ENCODE peak calls at places on chromosomes 6 and 20, in four cellular contexts. One of them, this sample, is unnamed.

GRCh38 chr6:99013145-99013544 is 65.4 kb upstream of the FBXL4 start:
- DNase-seq in dorsolateral prefrontal cortex: no peak
- DNase-seq in AG04450: peak
- DNase-seq in CD4-positive, alpha-beta memory T cell: no peak
- DNase-seq in this sample: no peak

GRCh38 chr6:89611666-89612065 is 26.9 kb downstream of the LYRM2 start:
- DNase-seq in dorsolateral prefrontal cortex: no peak
- DNase-seq in AG04450: no peak
- DNase-seq in CD4-positive, alpha-beta memory T cell: no peak
- DNase-seq in this sample: no peak

GRCh38 chr6:144143878-144144277 is 6.4 kb upstream of the STX11 start:
- DNase-seq in dorsolateral prefrontal cortex: no peak
- DNase-seq in AG04450: no peak
- DNase-seq in CD4-positive, alpha-beta memory T cell: no peak
- DNase-seq in this sample: no peak

GRCh38 chr20:50413088-50413500 is 97.1 kb upstream of the PTPN1 start:
- DNase-seq in dorsolateral prefrontal cortex: no peak
- DNase-seq in AG04450: no peak
- DNase-seq in CD4-positive, alpha-beta memory T cell: no peak
- DNase-seq in this sample: no peak

GRCh38 chr6:7587631-7588100 is 2.3 kb upstream of the SNRNP48 start:
- DNase-seq in dorsolateral prefrontal cortex: no peak
- DNase-seq in AG04450: no peak
- DNase-seq in CD4-positive, alpha-beta memory T cell: no peak
- DNase-seq in this sample: no peak

GRCh38 chr6:24194968-24195700 is 69.1 kb downstream of the NRSN1 start:
- DNase-seq in dorsolateral prefrontal cortex: no peak
- DNase-seq in AG04450: no peak
- DNase-seq in CD4-positive, alpha-beta memory T cell: no peak
- DNase-seq in this sample: no peak

GRCh38 chr6:135812085-135812526 is 39.4 kb upstream of the PDE7B start:
- DNase-seq in dorsolateral prefrontal cortex: no peak
- DNase-seq in AG04450: no peak
- DNase-seq in CD4-positive, alpha-beta memory T cell: no peak
- DNase-seq in this sample: no peak

GRCh38 chr6:18595774-18596528 is 208.8 kb downstream of the RNF144B start:
- DNase-seq in dorsolateral prefrontal cortex: peak
- DNase-seq in AG04450: peak
- DNase-seq in CD4-positive, alpha-beta memory T cell: no peak
- DNase-seq in this sample: peak

GRCh38 chr6:141326426-141326825 is 806.3 kb upstream of the GJE1 start:
- DNase-seq in dorsolateral prefrontal cortex: no peak
- DNase-seq in AG04450: peak
- DNase-seq in CD4-positive, alpha-beta memory T cell: peak
- DNase-seq in this sample: no peak

GRCh38 chr20:12358006-12358654 is 440.4 kb downstream of the BTBD3 start:
- DNase-seq in dorsolateral prefrontal cortex: no peak
- DNase-seq in AG04450: no peak
- DNase-seq in CD4-positive, alpha-beta memory T cell: no peak
- DNase-seq in this sample: no peak

GRCh38 chr6:97240222-97240621 is 42.8 kb downstream of the MMS22L start:
- DNase-seq in dorsolateral prefrontal cortex: no peak
- DNase-seq in AG04450: no peak
- DNase-seq in CD4-positive, alpha-beta memory T cell: no peak
- DNase-seq in this sample: no peak

GRCh38 chr6:89984926-89985743 is 90.9 kb downstream of the GJA10 start:
- DNase-seq in dorsolateral prefrontal cortex: peak
- DNase-seq in AG04450: no peak
- DNase-seq in CD4-positive, alpha-beta memory T cell: no peak
- DNase-seq in this sample: peak

GRCh38 chr20:8082999-8083398 is 49.1 kb upstream of the PLCB1 start:
- DNase-seq in dorsolateral prefrontal cortex: no peak
- DNase-seq in AG04450: no peak
- DNase-seq in CD4-positive, alpha-beta memory T cell: no peak
- DNase-seq in this sample: peak

GRCh38 chr20:18904624-18905023 is 91.0 kb downstream of the SCP2D1 start:
- DNase-seq in dorsolateral prefrontal cortex: no peak
- DNase-seq in AG04450: no peak
- DNase-seq in CD4-positive, alpha-beta memory T cell: no peak
- DNase-seq in this sample: peak

GRCh38 chr20:10367921-10368701 is 65.9 kb downstream of the MKKS start:
- DNase-seq in dorsolateral prefrontal cortex: no peak
- DNase-seq in AG04450: no peak
- DNase-seq in CD4-positive, alpha-beta memory T cell: no peak
- DNase-seq in this sample: no peak
- H3K27ac ChIP-seq in dorsolateral prefrontal cortex: no peak
- H3K27ac ChIP-seq in AG04450: no peak
- H3K27ac ChIP-seq in CD4-positive, alpha-beta memory T cell: no peak
- H3K27ac ChIP-seq in this sample: no peak

DNA sequence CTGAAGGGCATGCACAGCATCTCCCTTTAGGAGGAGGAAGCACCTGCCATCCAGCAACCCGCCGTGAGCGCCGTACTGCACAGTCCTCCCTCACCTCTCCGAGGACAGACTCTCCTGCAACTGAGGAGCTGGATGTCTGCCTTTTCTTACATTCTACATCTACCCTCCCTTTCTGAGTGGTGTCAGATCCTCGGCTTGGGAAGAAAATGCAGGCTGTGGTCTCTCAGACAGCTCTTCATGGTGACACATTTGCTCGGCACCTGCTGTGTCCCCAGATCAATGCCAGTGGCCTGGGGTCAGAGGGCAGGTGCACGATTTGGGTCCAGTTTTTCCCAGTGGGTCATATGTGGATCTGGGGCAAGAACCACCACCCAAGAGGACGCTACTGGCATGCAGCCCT is 40.1 kb upstream of the BHLHE23 start:
- DNase-seq in dorsolateral prefrontal cortex: no peak
- DNase-seq in AG04450: no peak
- DNase-seq in CD4-positive, alpha-beta memory T cell: no peak
- DNase-seq in this sample: no peak
- H3K27ac ChIP-seq in dorsolateral prefrontal cortex: no peak
- H3K27ac ChIP-seq in AG04450: no peak
- H3K27ac ChIP-seq in CD4-positive, alpha-beta memory T cell: no peak
- H3K27ac ChIP-seq in this sample: no peak

DNA sequence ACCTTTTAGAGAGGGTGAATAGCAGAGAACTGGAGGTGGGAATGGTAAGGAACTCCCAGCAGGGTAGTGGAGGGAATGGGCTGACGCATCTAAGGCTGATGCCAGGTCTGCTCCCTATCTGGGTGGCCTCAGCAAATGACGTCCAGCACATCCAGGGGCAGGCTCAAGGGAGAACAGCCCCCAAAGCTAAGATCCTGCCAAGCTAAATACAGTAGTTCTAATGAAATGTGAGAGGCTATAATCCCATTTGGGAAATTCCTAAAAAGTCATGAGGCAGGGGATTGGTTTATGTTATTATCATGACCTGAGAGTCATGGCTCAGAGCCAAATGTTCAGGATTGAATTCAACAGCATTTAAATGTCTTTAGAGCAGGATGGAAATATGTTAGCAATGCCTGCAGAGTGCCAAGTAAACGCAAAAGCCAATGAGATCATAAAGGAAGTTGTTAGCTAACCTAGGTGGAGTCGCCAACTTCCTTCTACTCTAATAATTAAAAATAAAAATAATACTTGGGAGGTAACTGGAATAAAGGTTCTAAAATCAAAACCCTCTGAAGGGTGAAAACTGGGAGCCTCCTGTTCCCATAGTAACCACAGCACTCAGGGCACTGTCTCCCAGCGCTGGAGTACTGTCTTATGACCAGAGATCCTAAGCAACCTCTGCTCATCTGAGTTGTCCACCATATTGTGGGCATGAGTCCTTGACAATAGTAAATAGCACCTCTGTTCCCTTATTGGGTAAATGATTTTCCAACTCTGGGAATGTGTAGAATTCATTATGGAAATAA is 34.8 kb downstream of the IYD start:
- DNase-seq in dorsolateral prefrontal cortex: no peak
- DNase-seq in AG04450: no peak
- DNase-seq in CD4-positive, alpha-beta memory T cell: no peak
- DNase-seq in this sample: no peak
- H3K27ac ChIP-seq in dorsolateral prefrontal cortex: no peak
- H3K27ac ChIP-seq in AG04450: no peak
- H3K27ac ChIP-seq in CD4-positive, alpha-beta memory T cell: no peak
- H3K27ac ChIP-seq in this sample: no peak

GRCh38 chr6:134034951-134035822 is 17.2 kb downstream of the SLC2A12 start:
- DNase-seq in dorsolateral prefrontal cortex: no peak
- DNase-seq in AG04450: no peak
- DNase-seq in CD4-positive, alpha-beta memory T cell: no peak
- DNase-seq in this sample: no peak
- H3K27ac ChIP-seq in dorsolateral prefrontal cortex: peak
- H3K27ac ChIP-seq in AG04450: no peak
- H3K27ac ChIP-seq in CD4-positive, alpha-beta memory T cell: no peak
- H3K27ac ChIP-seq in this sample: peak

GRCh38 chr6:46380152-46380807 is 111.0 kb downstream of the RCAN2 start:
- DNase-seq in dorsolateral prefrontal cortex: no peak
- DNase-seq in AG04450: no peak
- DNase-seq in CD4-positive, alpha-beta memory T cell: no peak
- DNase-seq in this sample: no peak
- H3K27ac ChIP-seq in dorsolateral prefrontal cortex: no peak
- H3K27ac ChIP-seq in AG04450: no peak
- H3K27ac ChIP-seq in CD4-positive, alpha-beta memory T cell: no peak
- H3K27ac ChIP-seq in this sample: no peak

GRCh38 chr6:16208989-16209388 is 29.4 kb upstream of the GMPR start:
- DNase-seq in dorsolateral prefrontal cortex: no peak
- DNase-seq in AG04450: no peak
- DNase-seq in CD4-positive, alpha-beta memory T cell: no peak
- DNase-seq in this sample: no peak

GRCh38 chr6:16204653-16205376 is 33.6 kb upstream of the GMPR start:
- DNase-seq in dorsolateral prefrontal cortex: no peak
- DNase-seq in AG04450: no peak
- DNase-seq in CD4-positive, alpha-beta memory T cell: no peak
- DNase-seq in this sample: no peak

GRCh38 chr6:16209539-16209938 is 28.8 kb upstream of the GMPR start:
- DNase-seq in dorsolateral prefrontal cortex: no peak
- DNase-seq in AG04450: no peak
- DNase-seq in CD4-positive, alpha-beta memory T cell: no peak
- DNase-seq in this sample: no peak

GRCh38 chr6:16205377-16206144 is 32.8 kb upstream of the GMPR start:
- DNase-seq in dorsolateral prefrontal cortex: no peak
- DNase-seq in AG04450: peak
- DNase-seq in CD4-positive, alpha-beta memory T cell: no peak
- DNase-seq in this sample: no peak

GRCh38 chr6:16206595-16207037 is 31.8 kb upstream of the GMPR start:
- DNase-seq in dorsolateral prefrontal cortex: no peak
- DNase-seq in AG04450: peak
- DNase-seq in CD4-positive, alpha-beta memory T cell: peak
- DNase-seq in this sample: peak
- H3K27ac ChIP-seq in dorsolateral prefrontal cortex: no peak
- H3K27ac ChIP-seq in AG04450: no peak
- H3K27ac ChIP-seq in CD4-positive, alpha-beta memory T cell: no peak
- H3K27ac ChIP-seq in this sample: peak